ENCODE peak calls at places on chromosome 18, in eight cellular contexts. I is adipocyte; H is WTC11; U is naive B cell; F is AG04450; V is stimulated activated CD4-positive, alpha-beta T cell treated with anti-CD3 and anti-CD28 coated beads, Interleukin-4, amount 100 ng/mL, for 4 hours; A is anterior cingulate cortex; K is IMR-90. J is an unnamed sample.

GRCh38 chr18:5508821-5509220 is 35.0 kb downstream of the EPB41L3 start:
- DNase-seq in A (no peak), F (no peak), U (no peak), K (no peak), H (no peak), I (no peak), V (no peak), J (no peak)

GRCh38 chr18:33201509-33201926 is 239.0 kb downstream of the CCDC178 start:
- DNase-seq in A (no peak), F (no peak), K (no peak), H (peak; percentile 64), V (no peak), U (no peak), I (peak; percentile 69), J (peak; percentile 17)

GRCh38 chr18:48902856-48903601 is 47.7 kb downstream of the SMAD7 start:
- DNase-seq in U (no peak), F (no peak), A (no peak), I (peak; percentile 40), K (peak; percentile 34), H (no peak), V (no peak), J (no peak)

GRCh38 chr18:79069792-79070151 is 578 bp downstream of the ATP9B start:
- DNase-seq in I (peak; percentile 22), H (no peak), U (no peak), A (no peak), K (no peak), V (no peak), F (no peak), J (no peak)

GRCh38 chr18:44778788-44779187 is 98.1 kb downstream of the SETBP1 start:
- DNase-seq in H (no peak), U (no peak), F (no peak), K (no peak), I (no peak), A (no peak), V (no peak), J (no peak)

GRCh38 chr18:45738660-45739059 is 14.7 kb downstream of the SLC14A1 start:
- DNase-seq in I (no peak), A (no peak), H (peak; percentile 21), K (no peak), V (no peak), F (no peak), U (no peak), J (no peak)

GRCh38 chr18:58669731-58670379 is 1.4 kb upstream of the MALT1 start:
- DNase-seq in V (no peak), K (peak; percentile 68), I (peak; percentile 21), U (no peak), H (no peak), A (no peak), F (no peak), J (no peak)

GRCh38 chr18:48826806-48827205 is 124.0 kb downstream of the SMAD7 start:
- DNase-seq in I (no peak), U (no peak), K (no peak), F (no peak), V (no peak), H (peak; percentile 9), A (no peak), J (no peak)

GRCh38 chr18:22324191-22325131 is 93.3 kb downstream of the CTAGE1 start:
- DNase-seq in I (no peak), F (no peak), K (no peak), U (no peak), V (no peak), A (no peak), H (peak; percentile 63), J (no peak)

GRCh38 chr18:7084080-7084765 is 33.4 kb downstream of the LAMA1 start:
- DNase-seq in A (no peak), K (peak; percentile 60), U (no peak), V (no peak), H (no peak), I (peak; percentile 63), F (peak; percentile 11), J (no peak)

GRCh38 chr18:9870431-9871023 is 15.2 kb upstream of the TXNDC2 start:
- DNase-seq in F (no peak), K (no peak), I (no peak), U (no peak), V (no peak), A (no peak), H (no peak), J (no peak)

GRCh38 chr18:54801374-54801773 is 26.9 kb upstream of the RAB27B start:
- DNase-seq in K (no peak), A (no peak), H (no peak), U (no peak), I (no peak), V (no peak), F (no peak), J (no peak)

GRCh38 chr18:28594034-28594433 is 417.1 kb upstream of the CDH2 start:
- DNase-seq in V (no peak), K (peak; percentile 41), A (no peak), U (no peak), H (no peak), F (no peak), I (no peak), J (no peak)

GRCh38 chr18:73848656-73849055 is 299.0 kb downstream of the FBXO15 start:
- DNase-seq in I (peak; percentile 90), V (no peak), H (no peak), A (no peak), U (no peak), K (peak; percentile 88), F (peak; percentile 49), J (no peak)

GRCh38 chr18:75784413-75784812 is 356.9 kb upstream of the SMIM21 start:
- DNase-seq in I (no peak), F (no peak), V (no peak), H (no peak), U (no peak), K (no peak), A (no peak), J (no peak)

GRCh38 chr18:415627-416612 is 84.6 kb downstream of the COLEC12 start:
- DNase-seq in H (no peak), V (no peak), K (peak; percentile 81), F (no peak), A (no peak), U (no peak), I (peak; percentile 54), J (no peak)